ENCODE peak calls at places on chromosome 15, in ten cellular contexts. One of them, this sample, is unnamed.

GRCh38 chr15:67174864-67175573 is 79.4 kb downstream of the AAGAB start:
- DNase-seq in cardiac fibroblast: peak
- DNase-seq in NCI-H1092 treated with DMSO at 0.1 percent for 48 hours: no peak
- DNase-seq in amniotic stem cell: no peak
- DNase-seq in RWPE1: peak
- DNase-seq in iPS DF 6.9: no peak
- DNase-seq in choroid plexus epithelial cell: no peak
- DNase-seq in Calu3: peak
- DNase-seq in astrocyte of the cerebellum: no peak
- DNase-seq in brain microvascular endothelial cell: no peak
- DNase-seq in this sample: peak

GRCh38 chr15:62847900-62848489 is 194.6 kb upstream of the TPM1 start:
- DNase-seq in iPS DF 6.9: no peak
- DNase-seq in brain microvascular endothelial cell: peak
- DNase-seq in choroid plexus epithelial cell: peak
- DNase-seq in NCI-H1092 treated with DMSO at 0.1 percent for 48 hours: peak
- DNase-seq in amniotic stem cell: no peak
- DNase-seq in cardiac fibroblast: peak
- DNase-seq in RWPE1: peak
- DNase-seq in astrocyte of the cerebellum: no peak
- DNase-seq in Calu3: peak
- DNase-seq in this sample: peak

GRCh38 chr15:67883228-67883773 is 43.5 kb upstream of the RNU6-1 start:
- DNase-seq in amniotic stem cell: no peak
- DNase-seq in RWPE1: no peak
- DNase-seq in brain microvascular endothelial cell: no peak
- DNase-seq in iPS DF 6.9: no peak
- DNase-seq in Calu3: no peak
- DNase-seq in NCI-H1092 treated with DMSO at 0.1 percent for 48 hours: no peak
- DNase-seq in astrocyte of the cerebellum: no peak
- DNase-seq in choroid plexus epithelial cell: no peak
- DNase-seq in cardiac fibroblast: no peak
- DNase-seq in this sample: no peak

GRCh38 chr15:66780172-66780972 is 78.3 kb downstream of the SMAD6 start:
- DNase-seq in Calu3: peak
- DNase-seq in choroid plexus epithelial cell: peak
- DNase-seq in brain microvascular endothelial cell: peak
- DNase-seq in iPS DF 6.9: no peak
- DNase-seq in amniotic stem cell: peak
- DNase-seq in cardiac fibroblast: peak
- DNase-seq in RWPE1: peak
- DNase-seq in astrocyte of the cerebellum: peak
- DNase-seq in NCI-H1092 treated with DMSO at 0.1 percent for 48 hours: no peak
- DNase-seq in this sample: no peak

GRCh38 chr15:71746719-71747118 is 63.6 kb upstream of the NR2E3 start:
- DNase-seq in brain microvascular endothelial cell: no peak
- DNase-seq in amniotic stem cell: no peak
- DNase-seq in choroid plexus epithelial cell: no peak
- DNase-seq in RWPE1: peak
- DNase-seq in cardiac fibroblast: no peak
- DNase-seq in NCI-H1092 treated with DMSO at 0.1 percent for 48 hours: peak
- DNase-seq in astrocyte of the cerebellum: no peak
- DNase-seq in iPS DF 6.9: no peak
- DNase-seq in Calu3: no peak
- DNase-seq in this sample: no peak

GRCh38 chr15:82663186-82663600 is 16.0 kb upstream of the CPEB1 start:
- DNase-seq in cardiac fibroblast: peak
- DNase-seq in iPS DF 6.9: no peak
- DNase-seq in brain microvascular endothelial cell: no peak
- DNase-seq in choroid plexus epithelial cell: peak
- DNase-seq in RWPE1: peak
- DNase-seq in NCI-H1092 treated with DMSO at 0.1 percent for 48 hours: no peak
- DNase-seq in Calu3: peak
- DNase-seq in astrocyte of the cerebellum: no peak
- DNase-seq in amniotic stem cell: no peak
- DNase-seq in this sample: no peak

GRCh38 chr15:44099671-44100070 is 95.4 kb downstream of the FRMD5 start:
- DNase-seq in astrocyte of the cerebellum: no peak
- DNase-seq in brain microvascular endothelial cell: no peak
- DNase-seq in cardiac fibroblast: no peak
- DNase-seq in amniotic stem cell: no peak
- DNase-seq in choroid plexus epithelial cell: peak
- DNase-seq in NCI-H1092 treated with DMSO at 0.1 percent for 48 hours: no peak
- DNase-seq in Calu3: no peak
- DNase-seq in iPS DF 6.9: no peak
- DNase-seq in RWPE1: no peak
- DNase-seq in this sample: no peak

GRCh38 chr15:67504796-67505195 is 16.1 kb upstream of the C15orf61 start:
- DNase-seq in choroid plexus epithelial cell: no peak
- DNase-seq in cardiac fibroblast: no peak
- DNase-seq in astrocyte of the cerebellum: no peak
- DNase-seq in brain microvascular endothelial cell: no peak
- DNase-seq in NCI-H1092 treated with DMSO at 0.1 percent for 48 hours: no peak
- DNase-seq in RWPE1: no peak
- DNase-seq in amniotic stem cell: no peak
- DNase-seq in iPS DF 6.9: no peak
- DNase-seq in Calu3: no peak
- DNase-seq in this sample: no peak

GRCh38 chr15:20106026-20106425 is 435.6 kb downstream of the GOLGA6L6 start:
- DNase-seq in iPS DF 6.9: no peak
- DNase-seq in choroid plexus epithelial cell: no peak
- DNase-seq in brain microvascular endothelial cell: no peak
- DNase-seq in RWPE1: no peak
- DNase-seq in Calu3: no peak
- DNase-seq in NCI-H1092 treated with DMSO at 0.1 percent for 48 hours: no peak
- DNase-seq in amniotic stem cell: no peak
- DNase-seq in cardiac fibroblast: no peak
- DNase-seq in astrocyte of the cerebellum: no peak
- DNase-seq in this sample: no peak

GRCh38 chr15:101348015-101348414 is 53.0 kb upstream of the SNRPA1 start:
- DNase-seq in brain microvascular endothelial cell: no peak
- DNase-seq in Calu3: no peak
- DNase-seq in RWPE1: no peak
- DNase-seq in cardiac fibroblast: no peak
- DNase-seq in NCI-H1092 treated with DMSO at 0.1 percent for 48 hours: no peak
- DNase-seq in amniotic stem cell: no peak
- DNase-seq in choroid plexus epithelial cell: no peak
- DNase-seq in astrocyte of the cerebellum: no peak
- DNase-seq in iPS DF 6.9: no peak
- DNase-seq in this sample: no peak

GRCh38 chr15:92014461-92015030 is 161.0 kb downstream of the SLCO3A1 start:
- DNase-seq in iPS DF 6.9: no peak
- DNase-seq in cardiac fibroblast: no peak
- DNase-seq in amniotic stem cell: no peak
- DNase-seq in brain microvascular endothelial cell: no peak
- DNase-seq in Calu3: no peak
- DNase-seq in choroid plexus epithelial cell: no peak
- DNase-seq in RWPE1: no peak
- DNase-seq in NCI-H1092 treated with DMSO at 0.1 percent for 48 hours: no peak
- DNase-seq in astrocyte of the cerebellum: no peak
- DNase-seq in this sample: no peak

GRCh38 chr15:62257991-62258390 is 92.9 kb upstream of the C2CD4B start:
- DNase-seq in brain microvascular endothelial cell: no peak
- DNase-seq in choroid plexus epithelial cell: no peak
- DNase-seq in amniotic stem cell: no peak
- DNase-seq in cardiac fibroblast: no peak
- DNase-seq in NCI-H1092 treated with DMSO at 0.1 percent for 48 hours: no peak
- DNase-seq in astrocyte of the cerebellum: no peak
- DNase-seq in iPS DF 6.9: no peak
- DNase-seq in RWPE1: no peak
- DNase-seq in Calu3: no peak
- DNase-seq in this sample: no peak

GRCh38 chr15:82043726-82044372 is 2.0 kb downstream of the MEX3B start:
- DNase-seq in astrocyte of the cerebellum: no peak
- DNase-seq in RWPE1: no peak
- DNase-seq in NCI-H1092 treated with DMSO at 0.1 percent for 48 hours: no peak
- DNase-seq in brain microvascular endothelial cell: no peak
- DNase-seq in amniotic stem cell: no peak
- DNase-seq in cardiac fibroblast: no peak
- DNase-seq in choroid plexus epithelial cell: peak
- DNase-seq in iPS DF 6.9: no peak
- DNase-seq in Calu3: no peak
- DNase-seq in this sample: peak

GRCh38 chr15:63712828-63713520 is 115.8 kb downstream of the FBXL22 start:
- DNase-seq in NCI-H1092 treated with DMSO at 0.1 percent for 48 hours: no peak
- DNase-seq in iPS DF 6.9: no peak
- DNase-seq in cardiac fibroblast: no peak
- DNase-seq in choroid plexus epithelial cell: no peak
- DNase-seq in Calu3: no peak
- DNase-seq in astrocyte of the cerebellum: no peak
- DNase-seq in brain microvascular endothelial cell: no peak
- DNase-seq in amniotic stem cell: no peak
- DNase-seq in RWPE1: no peak
- DNase-seq in this sample: no peak

GRCh38 chr15:81336568-81336967 is 12.6 kb upstream of the STARD5 start:
- DNase-seq in NCI-H1092 treated with DMSO at 0.1 percent for 48 hours: no peak
- DNase-seq in RWPE1: peak
- DNase-seq in brain microvascular endothelial cell: peak
- DNase-seq in cardiac fibroblast: peak
- DNase-seq in iPS DF 6.9: no peak
- DNase-seq in astrocyte of the cerebellum: no peak
- DNase-seq in amniotic stem cell: no peak
- DNase-seq in Calu3: peak
- DNase-seq in choroid plexus epithelial cell: peak
- DNase-seq in this sample: no peak

GRCh38 chr15:75089781-75090734 is 66.7 kb downstream of the PPCDC start:
- DNase-seq in choroid plexus epithelial cell: peak
- DNase-seq in iPS DF 6.9: no peak
- DNase-seq in Calu3: no peak
- DNase-seq in cardiac fibroblast: peak
- DNase-seq in amniotic stem cell: no peak
- DNase-seq in astrocyte of the cerebellum: no peak
- DNase-seq in RWPE1: no peak
- DNase-seq in brain microvascular endothelial cell: peak
- DNase-seq in NCI-H1092 treated with DMSO at 0.1 percent for 48 hours: no peak
- DNase-seq in this sample: no peak

GRCh38 chr15:41990691-41991090 is 18.3 kb upstream of the EHD4 start:
- DNase-seq in brain microvascular endothelial cell: no peak
- DNase-seq in cardiac fibroblast: no peak
- DNase-seq in iPS DF 6.9: no peak
- DNase-seq in Calu3: no peak
- DNase-seq in amniotic stem cell: no peak
- DNase-seq in RWPE1: no peak
- DNase-seq in choroid plexus epithelial cell: no peak
- DNase-seq in astrocyte of the cerebellum: no peak
- DNase-seq in NCI-H1092 treated with DMSO at 0.1 percent for 48 hours: no peak
- DNase-seq in this sample: no peak

GRCh38 chr15:84982301-84982920 is 755 bp downstream of the PDE8A start:
- DNase-seq in cardiac fibroblast: peak
- DNase-seq in brain microvascular endothelial cell: no peak
- DNase-seq in Calu3: peak
- DNase-seq in choroid plexus epithelial cell: peak
- DNase-seq in RWPE1: no peak
- DNase-seq in astrocyte of the cerebellum: no peak
- DNase-seq in amniotic stem cell: no peak
- DNase-seq in iPS DF 6.9: no peak
- DNase-seq in NCI-H1092 treated with DMSO at 0.1 percent for 48 hours: no peak
- DNase-seq in this sample: no peak

GRCh38 chr15:36941798-36942197 is 158.6 kb downstream of the MEIS2 start:
- DNase-seq in amniotic stem cell: no peak
- DNase-seq in Calu3: no peak
- DNase-seq in brain microvascular endothelial cell: no peak
- DNase-seq in NCI-H1092 treated with DMSO at 0.1 percent for 48 hours: no peak
- DNase-seq in iPS DF 6.9: no peak
- DNase-seq in RWPE1: no peak
- DNase-seq in astrocyte of the cerebellum: no peak
- DNase-seq in cardiac fibroblast: no peak
- DNase-seq in choroid plexus epithelial cell: no peak
- DNase-seq in this sample: no peak

GRCh38 chr15:56672721-56673120 is 60.6 kb downstream of the ZNF280D start:
- DNase-seq in choroid plexus epithelial cell: peak
- DNase-seq in cardiac fibroblast: peak
- DNase-seq in RWPE1: no peak
- DNase-seq in iPS DF 6.9: no peak
- DNase-seq in brain microvascular endothelial cell: peak
- DNase-seq in NCI-H1092 treated with DMSO at 0.1 percent for 48 hours: no peak
- DNase-seq in astrocyte of the cerebellum: peak
- DNase-seq in amniotic stem cell: no peak
- DNase-seq in Calu3: no peak
- DNase-seq in this sample: no peak

GRCh38 chr15:45386420-45386819 is 8.1 kb upstream of the GATM start:
- DNase-seq in amniotic stem cell: no peak
- DNase-seq in iPS DF 6.9: no peak
- DNase-seq in astrocyte of the cerebellum: no peak
- DNase-seq in RWPE1: peak
- DNase-seq in cardiac fibroblast: no peak
- DNase-seq in brain microvascular endothelial cell: no peak
- DNase-seq in choroid plexus epithelial cell: no peak
- DNase-seq in NCI-H1092 treated with DMSO at 0.1 percent for 48 hours: no peak
- DNase-seq in Calu3: no peak
- DNase-seq in this sample: no peak

GRCh38 chr15:71153823-71154524 is 38.7 kb downstream of the THSD4 start:
- DNase-seq in cardiac fibroblast: no peak
- DNase-seq in brain microvascular endothelial cell: no peak
- DNase-seq in astrocyte of the cerebellum: no peak
- DNase-seq in choroid plexus epithelial cell: peak
- DNase-seq in Calu3: no peak
- DNase-seq in iPS DF 6.9: no peak
- DNase-seq in amniotic stem cell: no peak
- DNase-seq in RWPE1: peak
- DNase-seq in NCI-H1092 treated with DMSO at 0.1 percent for 48 hours: no peak
- DNase-seq in this sample: no peak

GRCh38 chr15:35874260-35874905 is 328.4 kb upstream of the DPH6 start:
- DNase-seq in RWPE1: peak
- DNase-seq in iPS DF 6.9: no peak
- DNase-seq in choroid plexus epithelial cell: peak
- DNase-seq in amniotic stem cell: peak
- DNase-seq in cardiac fibroblast: peak
- DNase-seq in Calu3: no peak
- DNase-seq in NCI-H1092 treated with DMSO at 0.1 percent for 48 hours: no peak
- DNase-seq in astrocyte of the cerebellum: peak
- DNase-seq in brain microvascular endothelial cell: peak
- DNase-seq in this sample: no peak

GRCh38 chr15:68677996-68678395 is 99.2 kb downstream of the CORO2B start:
- DNase-seq in choroid plexus epithelial cell: no peak
- DNase-seq in NCI-H1092 treated with DMSO at 0.1 percent for 48 hours: no peak
- DNase-seq in Calu3: no peak
- DNase-seq in amniotic stem cell: no peak
- DNase-seq in astrocyte of the cerebellum: no peak
- DNase-seq in brain microvascular endothelial cell: no peak
- DNase-seq in iPS DF 6.9: no peak
- DNase-seq in cardiac fibroblast: no peak
- DNase-seq in RWPE1: no peak
- DNase-seq in this sample: no peak

GRCh38 chr15:78615151-78615589 is 5.6 kb downstream of the CHRNA3 start:
- DNase-seq in iPS DF 6.9: no peak
- DNase-seq in choroid plexus epithelial cell: no peak
- DNase-seq in amniotic stem cell: no peak
- DNase-seq in brain microvascular endothelial cell: no peak
- DNase-seq in cardiac fibroblast: no peak
- DNase-seq in astrocyte of the cerebellum: no peak
- DNase-seq in Calu3: no peak
- DNase-seq in RWPE1: no peak
- DNase-seq in NCI-H1092 treated with DMSO at 0.1 percent for 48 hours: no peak
- DNase-seq in this sample: no peak